ENCODE peak calls at places on chromosomes 6 and 20, in four cellular contexts. T is heart left ventricle, P is GM10248, Z is HL-60. H is an unnamed sample.
A peak's percentile ranks its signal among the peaks of the same experiment; 100 is the strongest.

GRCh38 chr6:124512431-124512830 is 449.8 kb upstream of the RNF217 start:
- DNase-seq in P (no peak), T (no peak), Z (no peak), H (no peak)

GRCh38 chr6:136772685-136773472 is 19.4 kb downstream of the MAP3K5 start:
- DNase-seq in T (peak; percentile 30), P (peak; percentile 45), Z (no peak), H (peak; percentile 46)

GRCh38 chr20:8250539-8251200 is 118.6 kb downstream of the PLCB1 start:
- DNase-seq in T (no peak), Z (no peak), P (no peak), H (no peak)

GRCh38 chr6:1144842-1145755 is 166.8 kb upstream of the FOXQ1 start:
- DNase-seq in Z (no peak), T (no peak), P (no peak), H (no peak)

GRCh38 chr6:166673309-166673708 is 46.3 kb upstream of the RPS6KA2 start:
- DNase-seq in P (no peak), T (no peak), Z (no peak), H (no peak)

GRCh38 chr6:89347825-89348224 is 4.7 kb downstream of the UBE2J1 start:
- DNase-seq in T (no peak), P (no peak), Z (peak; percentile 52), H (no peak)

GRCh38 chr20:32215147-32215546 is 7.5 kb downstream of the POFUT1 start:
- DNase-seq in T (no peak), P (no peak), Z (no peak), H (no peak)

GRCh38 chr6:35170166-35170565 is 29.0 kb upstream of the TCP11 start:
- DNase-seq in P (no peak), Z (no peak), T (no peak), H (no peak)

GRCh38 chr20:62741191-62741676 is 32.6 kb downstream of the NTSR1 start:
- DNase-seq in T (no peak), P (no peak), Z (no peak), H (no peak)

GRCh38 chr6:54935739-54936138 is 89.2 kb downstream of the FAM83B start:
- DNase-seq in T (no peak), P (no peak), Z (no peak), H (no peak)

GRCh38 chr20:63699466-63700198 is 3.2 kb downstream of the TNFRSF6B start:
- DNase-seq in P (no peak), T (no peak), Z (no peak), H (peak; percentile 24)

GRCh38 chr20:39036851-39037250 is 74.7 kb downstream of the DHX35 start:
- DNase-seq in T (no peak), Z (no peak), P (no peak), H (no peak)

GRCh38 chr6:139536751-139537617 is 162.5 kb upstream of the CITED2 start:
- DNase-seq in T (no peak), Z (no peak), P (no peak), H (no peak)

GRCh38 chr20:35561671-35562070 is 19.8 kb downstream of the ERGIC3 start:
- DNase-seq in P (no peak), T (no peak), Z (no peak), H (no peak)

GRCh38 chr6:138695193-138695592 is 78.4 kb upstream of the CCDC28A start:
- DNase-seq in Z (no peak), P (no peak), T (no peak), H (no peak)

GRCh38 chr6:110002676-110003075 is 24.6 kb downstream of the GPR6 start:
- DNase-seq in Z (no peak), T (no peak), P (no peak), H (no peak)

GRCh38 chr6:33983109-33983475 is 162.8 kb downstream of the GRM4 start:
- DNase-seq in Z (peak; percentile 41), P (no peak), T (peak; percentile 15), H (no peak)

GRCh38 chr20:23327617-23328333 is 22.8 kb upstream of the NXT1 start:
- DNase-seq in Z (no peak), T (no peak), P (no peak), H (no peak)

GRCh38 chr6:75205776-75206334 is at the start of gene COL12A1:
- DNase-seq in P (peak; percentile 22), Z (no peak), T (peak; percentile 85), H (peak; percentile 29)

GRCh38 chr6:157045831-157046454 is 268.8 kb downstream of the ARID1B start:
- DNase-seq in P (no peak), Z (no peak), T (no peak), H (no peak)

GRCh38 chr6:143773503-143773902 is 69.6 kb upstream of the LTV1 start:
- DNase-seq in P (no peak), Z (no peak), T (no peak), H (no peak)

GRCh38 chr6:154157082-154157481 is 118.0 kb downstream of the OPRM1 start:
- DNase-seq in Z (no peak), P (peak; percentile 29), T (no peak), H (peak; percentile 17)

GRCh38 chr20:63092660-63093215 is 86.0 kb upstream of the BHLHE23 start:
- DNase-seq in P (no peak), T (no peak), Z (no peak), H (no peak)

GRCh38 chr6:35047265-35048011 is 93.7 kb downstream of the TCP11 start:
- DNase-seq in P (no peak), T (no peak), Z (peak; percentile 96), H (no peak)

GRCh38 chr20:46520976-46521579 is 7.7 kb upstream of the ZNF334 start:
- DNase-seq in P (peak; percentile 65), T (peak; percentile 19), Z (peak; percentile 60), H (peak; percentile 62)

GRCh38 chr20:40628877-40629276 is 60.2 kb downstream of the MAFB start:
- DNase-seq in Z (no peak), P (no peak), T (no peak), H (no peak)
- TF ChIP-seq CTCF in Z (no peak), P (no peak), T (no peak), H (no peak)

DNA sequence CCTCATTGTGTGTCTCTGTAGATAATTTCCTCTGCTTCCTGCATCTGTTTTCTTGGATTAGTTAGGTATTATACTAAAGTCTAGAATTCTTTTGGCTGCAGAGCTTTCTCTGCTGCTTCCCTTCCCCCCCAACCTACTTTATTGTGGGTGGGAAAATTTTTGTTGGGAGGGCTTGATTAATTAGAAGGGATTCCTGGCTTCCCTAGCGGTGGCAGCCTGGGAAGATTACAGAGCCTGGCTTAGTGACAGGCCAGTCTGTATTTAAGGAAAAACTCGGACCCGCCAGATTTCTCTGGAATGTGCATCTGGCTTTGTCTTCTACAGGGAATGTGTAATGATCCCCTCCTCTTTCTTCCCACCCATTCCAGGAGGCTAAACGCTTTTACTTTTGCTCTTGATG is 31.2 kb downstream of the SLX4IP start:
- DNase-seq in P (no peak), Z (no peak), T (peak; percentile 37), H (no peak)
- TF ChIP-seq CTCF in P (no peak), Z (no peak), T (peak; percentile 7), H (no peak)

DNA sequence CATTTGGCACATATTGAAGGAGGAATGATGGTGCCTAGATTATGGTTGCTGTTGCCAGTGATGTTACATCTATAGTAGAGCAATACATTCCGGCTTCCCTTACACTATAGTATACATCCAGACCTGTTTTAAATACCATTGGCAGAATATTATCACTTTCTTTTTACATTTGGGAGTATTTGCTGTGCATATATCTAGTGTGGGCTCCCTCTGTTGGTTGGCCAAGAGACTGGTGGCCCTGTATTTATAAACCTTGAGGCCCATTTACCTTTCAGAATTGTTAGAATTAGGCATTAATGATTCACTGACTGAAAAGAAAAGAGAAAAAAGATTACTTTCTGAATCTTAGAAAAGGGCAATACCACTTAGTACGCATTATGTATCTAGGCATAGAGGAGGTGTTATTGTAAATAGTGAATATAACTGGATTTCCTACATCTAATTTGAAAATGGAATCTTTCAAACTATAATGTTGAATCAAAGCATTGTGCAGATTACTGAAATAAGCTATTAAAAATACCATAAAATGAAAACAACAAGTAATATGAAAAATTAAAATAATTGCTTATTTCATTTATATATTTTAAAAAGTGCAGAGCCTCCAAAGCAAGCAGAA is 628.8 kb upstream of the MAN1A1 start:
- DNase-seq in Z (no peak), T (no peak), P (no peak), H (peak; percentile 13)
- TF ChIP-seq CTCF in Z (peak; percentile 13), T (peak; percentile 42), P (peak; percentile 57), H (peak; percentile 33)

DNA sequence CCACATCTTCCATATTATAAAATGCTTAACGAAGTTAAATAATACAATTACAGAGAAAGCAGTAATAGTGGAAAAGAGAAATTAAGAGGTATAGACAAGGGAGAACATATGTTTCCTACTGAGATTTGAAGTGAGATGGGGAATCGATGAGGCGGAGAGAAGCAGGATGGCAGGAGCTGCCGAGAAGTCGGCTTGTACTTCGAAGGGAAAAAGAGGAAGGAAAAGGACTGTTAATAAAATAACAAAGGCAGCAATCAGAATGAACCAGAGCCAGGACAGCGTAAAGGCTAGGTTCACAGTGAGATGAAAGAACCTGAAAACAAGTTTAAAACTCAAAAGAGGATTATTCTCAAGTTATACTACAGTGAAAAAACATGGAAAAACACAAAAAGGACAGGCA is 15.3 kb downstream of the FBXL4 start:
- DNase-seq in P (no peak), Z (no peak), T (no peak), H (no peak)
- TF ChIP-seq CTCF in P (no peak), Z (no peak), T (no peak), H (no peak)

GRCh38 chr20:49956689-49957443 is 20.7 kb downstream of the RNF114 start:
- DNase-seq in P (no peak), Z (peak; percentile 83), T (no peak), H (no peak)

GRCh38 chr20:49961413-49961812 is 21.4 kb upstream of the SNAI1 start:
- DNase-seq in Z (no peak), P (no peak), T (no peak), H (no peak)

GRCh38 chr20:49955167-49955566 is 19.0 kb downstream of the RNF114 start:
- DNase-seq in Z (no peak), T (no peak), P (no peak), H (no peak)

GRCh38 chr20:49957487-49957938 is 21.3 kb downstream of the RNF114 start:
- DNase-seq in Z (no peak), P (no peak), T (no peak), H (no peak)
- TF ChIP-seq CTCF in Z (no peak), P (no peak), T (no peak), H (no peak)

H was measured in GM13976.